ENCODE peak calls at places on chromosomes 6 and 20, in seven cellular contexts. B, A, T, E, N, H and S are unnamed samples.

GRCh38 chr6:158797331-158798202 is 21.6 kb downstream of the EZR start:
- ATAC-seq in B (no peak), A (no peak), T (peak), E (no peak), N (no peak), H (no peak), S (peak)

GRCh38 chr6:146701632-146702031 is 102.9 kb downstream of the ADGB start:
- ATAC-seq in B (no peak), A (no peak), T (no peak), E (no peak), N (no peak), H (no peak), S (no peak)

GRCh38 chr6:82144852-82145332 is 102.7 kb downstream of the IBTK start:
- ATAC-seq in B (no peak), A (peak), T (peak), E (peak), N (peak), H (peak), S (peak)

GRCh38 chr6:165850434-165851019 is 187.5 kb upstream of the PDE10A start:
- ATAC-seq in B (peak), A (peak), T (peak), E (peak), N (peak), H (peak), S (peak)

GRCh38 chr6:106077170-106077569 is 9.0 kb upstream of the PRDM1 start:
- ATAC-seq in B (peak), A (no peak), T (no peak), E (no peak), N (peak), H (no peak), S (no peak)

GRCh38 chr6:169895000-169895759 is 143.8 kb downstream of the ERMARD start:
- ATAC-seq in B (no peak), A (no peak), T (no peak), E (no peak), N (no peak), H (no peak), S (no peak)

GRCh38 chr20:64225166-64225595 is 30.4 kb upstream of the PCMTD2 start:
- ATAC-seq in B (no peak), A (no peak), T (no peak), E (no peak), N (no peak), H (no peak), S (no peak)

GRCh38 chr6:40438556-40438955 is 148.6 kb downstream of the LRFN2 start:
- ATAC-seq in B (no peak), A (no peak), T (no peak), E (no peak), N (no peak), H (no peak), S (no peak)

DNA sequence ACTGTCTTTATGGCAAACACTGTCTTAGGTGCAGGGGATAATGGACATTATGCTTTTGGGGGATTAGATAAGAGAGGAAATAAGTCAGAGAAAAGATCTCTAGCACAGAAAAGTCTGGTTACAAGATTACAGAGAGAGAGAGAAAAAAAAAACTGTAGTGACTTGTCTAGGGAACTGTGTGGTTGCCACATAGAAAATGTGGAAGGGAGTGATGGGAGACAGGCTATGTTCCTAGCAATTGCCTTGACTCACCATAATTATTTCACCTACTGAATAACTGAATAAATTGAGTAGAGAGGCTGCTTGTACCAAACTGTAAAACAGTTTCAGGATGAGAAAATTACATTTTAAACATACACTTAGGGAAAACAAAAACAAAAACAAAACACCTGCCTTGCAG is 229.7 kb downstream of the LAMA2 start:
- ATAC-seq in B (no peak), A (no peak), T (peak), E (no peak), N (no peak), H (no peak), S (peak)
- TF ChIP-seq POLR2AphosphoS5 in B (no peak), A (no peak), T (no peak), E (no peak), N (no peak), H (no peak), S (no peak)

GRCh38 chr20:17897566-17898307 is 70.9 kb downstream of the SNX5 start:
- ATAC-seq in B (no peak), A (no peak), T (no peak), E (peak), N (no peak), H (no peak), S (no peak)

GRCh38 chr20:17896771-17897369 is 71.7 kb downstream of the SNX5 start:
- ATAC-seq in B (no peak), A (no peak), T (no peak), E (peak), N (peak), H (no peak), S (no peak)

GRCh38 chr20:17895641-17896246 is 72.8 kb downstream of the SNX5 start:
- ATAC-seq in B (peak), A (no peak), T (peak), E (no peak), N (no peak), H (peak), S (peak)

GRCh38 chr20:17896247-17896723 is 72.3 kb downstream of the SNX5 start:
- ATAC-seq in B (no peak), A (no peak), T (no peak), E (peak), N (no peak), H (no peak), S (peak)

GRCh38 chr20:17898548-17898994 is 70.0 kb downstream of the SNX5 start:
- ATAC-seq in B (peak), A (peak), T (peak), E (peak), N (peak), H (peak), S (peak)
- TF ChIP-seq POLR2AphosphoS5 in B (no peak), A (no peak), T (no peak), E (no peak), N (no peak), H (no peak), S (peak)

GRCh38 chr6:33018904-33019303 is 9.5 kb upstream of the HLA-DOA start:
- ATAC-seq in B (no peak), A (no peak), T (peak), E (no peak), N (no peak), H (no peak), S (peak)
- TF ChIP-seq POLR2AphosphoS5 in B (no peak), A (no peak), T (peak), E (no peak), N (no peak), H (no peak), S (peak)

DNA sequence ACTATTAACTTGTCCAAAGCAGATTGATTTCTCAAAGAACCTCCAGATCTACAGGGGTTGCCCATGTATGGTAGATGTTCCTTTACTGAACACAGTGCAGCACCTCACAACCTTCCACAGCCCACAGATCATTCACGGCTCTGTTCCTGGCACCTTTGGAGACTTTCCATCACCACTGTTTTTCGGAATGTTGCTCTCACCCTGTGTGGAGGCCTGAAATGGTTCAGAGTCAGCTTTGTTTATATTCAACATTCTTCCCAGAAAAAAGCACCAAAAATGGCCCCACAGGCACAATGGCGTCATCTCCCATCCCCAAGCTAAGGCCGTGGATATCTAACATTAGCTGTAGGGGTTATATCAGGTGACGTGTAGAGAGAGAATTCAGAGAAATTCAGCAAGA is 74.7 kb downstream of the DHX35 start:
- ATAC-seq in B (no peak), A (no peak), T (no peak), E (no peak), N (no peak), H (no peak), S (peak)
- TF ChIP-seq POLR2AphosphoS5 in B (no peak), A (no peak), T (no peak), E (no peak), N (no peak), H (no peak), S (peak)

GRCh38 chr6:7424058-7424457 is 34.5 kb downstream of the RIOK1 start:
- ATAC-seq in B (no peak), A (no peak), T (no peak), E (no peak), N (no peak), H (no peak), S (no peak)

GRCh38 chr6:7426447-7427169 is 37.0 kb downstream of the RIOK1 start:
- ATAC-seq in B (no peak), A (peak), T (no peak), E (peak), N (no peak), H (no peak), S (no peak)

GRCh38 chr6:7424967-7425807 is 35.6 kb downstream of the RIOK1 start:
- ATAC-seq in B (peak), A (peak), T (peak), E (peak), N (peak), H (peak), S (peak)

GRCh38 chr6:7421066-7421465 is 31.5 kb downstream of the RIOK1 start:
- ATAC-seq in B (no peak), A (no peak), T (no peak), E (no peak), N (no peak), H (peak), S (no peak)

GRCh38 chr6:7425808-7426190 is 36.2 kb downstream of the RIOK1 start:
- ATAC-seq in B (no peak), A (no peak), T (no peak), E (no peak), N (no peak), H (peak), S (no peak)
- TF ChIP-seq POLR2AphosphoS5 in B (no peak), A (no peak), T (no peak), E (no peak), N (no peak), H (no peak), S (no peak)

GRCh38 chr20:57393321-57394086 is 2.3 kb downstream of the RBM38 start:
- ATAC-seq in B (no peak), A (no peak), T (no peak), E (no peak), N (no peak), H (no peak), S (no peak)
- TF ChIP-seq POLR2AphosphoS5 in B (no peak), A (no peak), T (no peak), E (no peak), N (no peak), H (no peak), S (no peak)

GRCh38 chr20:20887593-20888272 is 175.3 kb upstream of the RALGAPA2 start:
- ATAC-seq in B (no peak), A (no peak), T (no peak), E (no peak), N (no peak), H (peak), S (no peak)
- TF ChIP-seq POLR2AphosphoS5 in B (no peak), A (no peak), T (no peak), E (no peak), N (no peak), H (no peak), S (no peak)

GRCh38 chr6:160192840-160193239 is 65.8 kb downstream of the SLC22A2 start:
- ATAC-seq in B (no peak), A (no peak), T (no peak), E (no peak), N (no peak), H (no peak), S (no peak)
- TF ChIP-seq POLR2AphosphoS5 in B (no peak), A (no peak), T (no peak), E (no peak), N (no peak), H (no peak), S (no peak)